ENCODE peak calls at places on chromosomes 5 and 9, in ten cellular contexts. F is GM12891, P is adipocyte, K is Ammon's horn, N is AG04450, T is NCI-H1092, D is RWPE1, X is iPS DF 19.7, L is HFFc6, R is bronchial epithelial cell. M is an unnamed sample.

GRCh38 chr5:160665460-160665859 is 186.6 kb downstream of the ATP10B start:
- DNase-seq in F (no peak), P (no peak), K (no peak), N (no peak), T (no peak), D (no peak), X (no peak), L (no peak), R (no peak), M (no peak)

GRCh38 chr9:33921967-33922895 is 105.3 kb downstream of the UBE2R2 start:
- DNase-seq in F (peak), P (peak), K (no peak), N (no peak), T (no peak), D (peak), X (no peak), L (no peak), R (peak), M (no peak)

GRCh38 chr5:178994580-178995340 is at the start of gene GRM6:
- DNase-seq in F (no peak), P (no peak), K (no peak), N (no peak), T (no peak), D (no peak), X (no peak), L (no peak), R (no peak), M (no peak)

GRCh38 chr9:138022121-138022741 is 144.6 kb downstream of the CACNA1B start:
- DNase-seq in F (no peak), P (no peak), K (no peak), N (no peak), T (peak), D (no peak), X (peak), L (no peak), R (no peak), M (no peak)

GRCh38 chr9:93196095-93197055 is 12.4 kb downstream of the WNK2 start:
- DNase-seq in F (no peak), P (no peak), K (no peak), N (no peak), T (no peak), D (no peak), X (no peak), L (no peak), R (no peak), M (no peak)

GRCh38 chr5:1522601-1523479 is 920 bp downstream of the LPCAT1 start:
- DNase-seq in F (no peak), P (peak), K (peak), N (no peak), T (peak), D (no peak), X (no peak), L (no peak), R (no peak), M (no peak)

GRCh38 chr5:38979535-38979934 is 94.7 kb downstream of the RICTOR start:
- DNase-seq in F (no peak), P (no peak), K (no peak), N (no peak), T (no peak), D (no peak), X (no peak), L (no peak), R (no peak), M (no peak)

GRCh38 chr9:82588801-82589200 is 474.1 kb downstream of the RASEF start:
- DNase-seq in F (no peak), P (no peak), K (no peak), N (no peak), T (no peak), D (no peak), X (no peak), L (no peak), R (no peak), M (no peak)

GRCh38 chr5:20276061-20276958 is 288.3 kb upstream of the CDH18 start:
- DNase-seq in F (no peak), P (peak), K (no peak), N (peak), T (no peak), D (peak), X (no peak), L (peak), R (peak), M (peak)

GRCh38 chr5:16492398-16493175 is 27.0 kb upstream of the ZNF622 start:
- DNase-seq in F (no peak), P (peak), K (no peak), N (peak), T (no peak), D (peak), X (no peak), L (peak), R (peak), M (peak)

GRCh38 chr9:89418112-89418872 is 79.6 kb downstream of the SEMA4D start:
- DNase-seq in F (no peak), P (no peak), K (no peak), N (no peak), T (no peak), D (no peak), X (no peak), L (no peak), R (no peak), M (no peak)

GRCh38 chr9:128683340-128684064 is 5.5 kb upstream of the SET start:
- DNase-seq in F (no peak), P (peak), K (peak), N (no peak), T (no peak), D (peak), X (peak), L (no peak), R (peak), M (peak)

GRCh38 chr5:33476992-33477391 is 36.2 kb downstream of the TARS1 start:
- DNase-seq in F (no peak), P (no peak), K (no peak), N (no peak), T (no peak), D (no peak), X (no peak), L (no peak), R (no peak), M (no peak)

GRCh38 chr5:89255845-89256463 is 373.0 kb upstream of the MEF2C start:
- DNase-seq in F (no peak), P (peak), K (no peak), N (peak), T (no peak), D (peak), X (peak), L (peak), R (peak), M (peak)

GRCh38 chr9:677461-678097 is 163.9 kb upstream of the DMRT1 start:
- DNase-seq in F (no peak), P (no peak), K (no peak), N (no peak), T (no peak), D (no peak), X (no peak), L (no peak), R (peak), M (no peak)

GRCh38 chr9:37730256-37730655 is 23.3 kb upstream of the TRMT10B start:
- DNase-seq in F (no peak), P (no peak), K (no peak), N (no peak), T (no peak), D (peak), X (no peak), L (peak), R (peak), M (no peak)

GRCh38 chr9:124088476-124088837 is 76.9 kb downstream of the LHX2 start:
- DNase-seq in F (no peak), P (no peak), K (peak), N (no peak), T (no peak), D (no peak), X (no peak), L (no peak), R (no peak), M (no peak)

GRCh38 chr5:77882670-77883257 is 106.6 kb upstream of the TBCA start:
- DNase-seq in F (no peak), P (peak), K (no peak), N (peak), T (no peak), D (peak), X (no peak), L (peak), R (peak), M (peak)

GRCh38 chr5:31581498-31582099 is 49.5 kb downstream of the C5orf22 start:
- DNase-seq in F (no peak), P (peak), K (peak), N (no peak), T (no peak), D (peak), X (no peak), L (peak), R (peak), M (peak)

GRCh38 chr9:21465859-21466518 is 16.1 kb downstream of the IFNE start:
- DNase-seq in F (no peak), P (peak), K (peak), N (peak), T (no peak), D (peak), X (no peak), L (peak), R (peak), M (peak)

GRCh38 chr5:90890183-90890582 is 331.6 kb downstream of the ADGRV1 start:
- DNase-seq in F (no peak), P (no peak), K (no peak), N (no peak), T (no peak), D (no peak), X (no peak), L (no peak), R (no peak), M (no peak)

GRCh38 chr9:124392855-124393460 is 22.3 kb downstream of the PSMB7 start:
- DNase-seq in F (no peak), P (peak), K (peak), N (peak), T (no peak), D (peak), X (no peak), L (peak), R (peak), M (peak)

GRCh38 chr5:25948278-25948677 is 1090.1 kb downstream of the CDH9 start:
- DNase-seq in F (no peak), P (no peak), K (no peak), N (no peak), T (no peak), D (no peak), X (no peak), L (no peak), R (no peak), M (no peak)

GRCh38 chr9:27888661-27889295 is 315.5 kb upstream of the C9orf72 start:
- DNase-seq in F (peak), P (no peak), K (no peak), N (no peak), T (no peak), D (peak), X (no peak), L (no peak), R (peak), M (no peak)

GRCh38 chr5:165227515-165227914 is 1722.1 kb downstream of the MAT2B start:
- DNase-seq in F (no peak), P (no peak), K (no peak), N (no peak), T (no peak), D (no peak), X (no peak), L (no peak), R (peak), M (no peak)